ENCODE peak calls at places on chromosomes 16 and 17, in seven cellular contexts. M, B, Z, U, W, O and S are unnamed samples.

GRCh38 chr17:40563371-40564052 is 1.8 kb downstream of the CCR7 start:
- DNase-seq in M (no peak), B (no peak), Z (no peak), U (no peak), W (no peak), O (no peak), S (no peak)

GRCh38 chr17:68776451-68776850 is 175.3 kb upstream of the FAM20A start:
- DNase-seq in M (no peak), B (no peak), Z (no peak), U (no peak), W (no peak), O (no peak), S (no peak)

GRCh38 chr16:22235839-22236745 is 30.0 kb downstream of the EEF2K start:
- DNase-seq in M (no peak), B (no peak), Z (no peak), U (no peak), W (peak; percentile 43), O (no peak), S (no peak)

GRCh38 chr16:4570086-4570485 is 13.9 kb downstream of the C16orf96 start:
- DNase-seq in M (no peak), B (no peak), Z (no peak), U (no peak), W (no peak), O (no peak), S (no peak)

GRCh38 chr17:41785091-41785875 is 1.2 kb downstream of the JUP start:
- DNase-seq in M (peak; percentile 36), B (peak; percentile 33), Z (no peak), U (peak; percentile 90), W (no peak), O (no peak), S (no peak)

GRCh38 chr16:82470506-82471196 is 156.1 kb upstream of the CDH13 start:
- DNase-seq in M (no peak), B (no peak), Z (no peak), U (no peak), W (no peak), O (no peak), S (no peak)

GRCh38 chr17:76734080-76734840 is 2.9 kb downstream of the SRSF2 start:
- DNase-seq in M (no peak), B (peak; percentile 35), Z (no peak), U (no peak), W (peak; percentile 45), O (no peak), S (no peak)

GRCh38 chr16:50315346-50315997 is 49.1 kb downstream of the ADCY7 start:
- DNase-seq in M (no peak), B (peak; percentile 13), Z (no peak), U (no peak), W (no peak), O (peak; percentile 29), S (no peak)

GRCh38 chr17:45319239-45319703 is 2.5 kb upstream of the MAP3K14 start:
- DNase-seq in M (no peak), B (no peak), Z (no peak), U (no peak), W (peak; percentile 53), O (no peak), S (no peak)
- H3K4me1 ChIP-seq in M (peaks cover 49% of the 10 kb centered on the region), B (peaks cover 10% of the 10 kb centered on the region), Z (peaks cover 2% of the 10 kb centered on the region), U (peaks cover 25% of the 10 kb centered on the region), W (peaks cover 51% of the 10 kb centered on the region), O (peaks cover 2% of the 10 kb centered on the region), S (peaks cover 43% of the 10 kb centered on the region)

DNA sequence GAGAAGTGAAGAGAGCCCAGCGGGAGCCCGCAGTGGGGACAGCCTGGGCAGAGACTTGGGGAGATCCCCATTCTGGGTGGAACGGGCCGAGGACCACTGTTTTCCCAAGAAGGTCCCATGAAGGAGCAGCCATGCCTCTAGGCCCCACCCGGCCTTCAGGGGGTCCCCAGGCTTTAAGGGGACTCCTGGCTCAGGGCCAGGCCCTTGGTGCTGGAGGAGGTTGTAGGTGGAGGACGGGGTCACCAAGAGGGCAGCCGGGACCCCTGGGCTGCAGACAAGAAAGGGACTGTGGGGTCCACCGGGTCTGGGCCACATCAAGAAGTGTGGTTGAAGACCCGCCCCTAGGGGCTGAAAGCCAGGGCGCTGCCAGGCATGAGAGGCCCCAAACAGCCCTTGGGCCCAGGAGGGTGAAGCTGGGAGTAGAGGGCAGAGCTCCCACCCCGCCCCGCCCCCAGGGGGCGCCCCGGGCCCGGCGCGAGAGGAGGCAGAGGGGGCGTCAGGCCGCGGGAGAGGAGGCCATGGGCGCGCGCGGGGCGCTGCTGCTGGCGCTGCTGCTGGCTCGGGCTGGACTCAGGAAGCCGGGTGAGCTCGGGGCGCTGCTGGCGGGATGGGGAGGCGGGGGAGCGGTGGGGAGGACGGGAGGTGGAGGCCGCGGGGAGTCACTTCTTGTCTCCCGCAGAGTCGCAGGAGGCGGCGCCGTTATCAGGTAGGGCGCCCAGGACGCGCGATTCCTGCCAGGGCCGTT is at the start of gene PRSS21:
- DNase-seq in M (peak; percentile 94), B (no peak), Z (peak; percentile 61), U (no peak), W (no peak), O (peak; percentile 31), S (peak; percentile 87)
- H3K4me3 ChIP-seq in M (peak within 1 kb of the TSS; percentile 82), B (peak within 1 kb of the TSS; percentile 32), Z (no peak within 1 kb of the TSS), U (no peak within 1 kb of the TSS), W (no peak within 1 kb of the TSS), O (no peak within 1 kb of the TSS), S (peak within 1 kb of the TSS; percentile 10)

GRCh38 chr16:89057738-89058137 is 35.9 kb upstream of the ACSF3 start:
- DNase-seq in M (no peak), B (no peak), Z (no peak), U (no peak), W (no peak), O (no peak), S (peak; percentile 61)

GRCh38 chr16:89061086-89061485 is 32.6 kb upstream of the ACSF3 start:
- DNase-seq in M (no peak), B (no peak), Z (no peak), U (no peak), W (no peak), O (no peak), S (no peak)

GRCh38 chr16:89056592-89056991 is 37.1 kb upstream of the ACSF3 start:
- DNase-seq in M (no peak), B (no peak), Z (no peak), U (no peak), W (no peak), O (no peak), S (peak; percentile 55)

GRCh38 chr16:89060207-89060794 is 33.4 kb upstream of the ACSF3 start:
- DNase-seq in M (no peak), B (peak; percentile 66), Z (no peak), U (no peak), W (no peak), O (no peak), S (no peak)

GRCh38 chr16:89058812-89059211 is 34.8 kb upstream of the ACSF3 start:
- DNase-seq in M (no peak), B (no peak), Z (no peak), U (no peak), W (no peak), O (no peak), S (no peak)
- H3K4me1 ChIP-seq in M (peaks cover 69% of the 10 kb centered on the region), B (no peaks in the 10 kb centered on the region), Z (no peaks in the 10 kb centered on the region), U (peaks cover 7% of the 10 kb centered on the region), W (no peaks in the 10 kb centered on the region), O (no peaks in the 10 kb centered on the region), S (no peaks in the 10 kb centered on the region)

GRCh38 chr16:317583-317982 is 34.6 kb downstream of the PDIA2 start:
- DNase-seq in M (no peak), B (no peak), Z (no peak), U (no peak), W (no peak), O (no peak), S (no peak)
- H3K4me3 ChIP-seq in M (no peak overlapping the region), B (no peak overlapping the region), Z (no peak overlapping the region), U (peak overlapping the region; percentile 36), W (no peak overlapping the region), O (no peak overlapping the region), S (no peak overlapping the region)

GRCh38 chr16:23899869-23900268 is 64.1 kb downstream of the PRKCB start:
- DNase-seq in M (no peak), B (no peak), Z (no peak), U (no peak), W (no peak), O (no peak), S (no peak)

GRCh38 chr16:23898682-23899430 is 63.1 kb downstream of the PRKCB start:
- DNase-seq in M (no peak), B (no peak), Z (no peak), U (no peak), W (no peak), O (no peak), S (no peak)

GRCh38 chr16:23895052-23895451 is 59.3 kb downstream of the PRKCB start:
- DNase-seq in M (no peak), B (no peak), Z (no peak), U (no peak), W (no peak), O (no peak), S (no peak)

GRCh38 chr16:23893976-23894375 is 58.2 kb downstream of the PRKCB start:
- DNase-seq in M (no peak), B (no peak), Z (no peak), U (no peak), W (no peak), O (no peak), S (no peak)

GRCh38 chr16:23896832-23897821 is 61.3 kb downstream of the PRKCB start:
- DNase-seq in M (no peak), B (no peak), Z (no peak), U (no peak), W (no peak), O (no peak), S (no peak)
- H3K4me1 ChIP-seq in M (peaks cover 7% of the 10 kb centered on the region), B (no peaks in the 10 kb centered on the region), Z (no peaks in the 10 kb centered on the region), U (no peaks in the 10 kb centered on the region), W (no peaks in the 10 kb centered on the region), O (no peaks in the 10 kb centered on the region), S (no peaks in the 10 kb centered on the region)

DNA sequence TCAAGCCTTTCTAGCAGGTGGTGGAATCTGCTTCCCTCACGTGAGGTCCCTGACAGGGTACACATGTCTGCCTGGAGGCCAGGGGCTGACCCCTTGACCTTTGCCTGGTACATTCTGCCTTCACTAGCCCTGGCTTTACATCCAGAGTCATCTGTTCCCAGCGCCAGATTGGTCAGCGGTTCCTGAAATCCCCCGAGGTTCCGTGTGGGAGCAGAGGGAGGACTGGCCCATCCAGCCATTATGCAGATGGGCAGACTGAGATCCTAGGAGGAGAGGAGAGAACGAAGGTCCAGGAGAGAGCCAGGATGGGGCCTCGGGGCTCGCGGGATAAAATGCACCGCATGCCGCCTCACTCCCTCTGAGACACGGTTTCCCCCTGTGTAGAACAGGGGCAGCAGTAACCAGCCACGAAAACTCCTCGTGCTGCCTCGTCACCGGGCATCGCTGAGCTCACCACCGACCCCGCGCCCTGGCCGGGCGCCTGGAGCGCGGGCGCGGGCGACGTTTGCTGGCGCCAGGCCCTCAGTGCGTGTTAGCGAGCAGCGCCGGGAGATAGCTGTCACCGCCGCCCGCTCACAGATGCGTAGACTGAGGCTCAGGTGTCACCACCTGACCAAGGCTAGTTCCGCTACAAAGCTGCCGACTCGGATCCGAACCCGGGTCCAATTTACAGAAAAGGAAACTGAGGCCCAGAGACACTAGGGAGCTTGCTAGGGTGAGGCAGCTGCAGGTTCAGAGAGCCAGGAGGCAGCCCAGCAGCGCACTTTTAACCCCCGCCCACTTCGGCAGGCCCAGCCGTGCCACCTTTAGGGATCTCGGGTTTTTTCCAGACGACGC is 811 bp upstream of the MAP2K3 start:
- DNase-seq in M (no peak), B (no peak), Z (peak; percentile 77), U (no peak), W (no peak), O (peak; percentile 70), S (peak; percentile 90)
- H3K4me3 ChIP-seq in M (peak overlapping the region; percentile 68), B (peak overlapping the region; percentile 95), Z (peak overlapping the region; percentile 86), U (peak overlapping the region; percentile 77), W (peak overlapping the region; percentile 78), O (peak overlapping the region; percentile 52), S (peak overlapping the region; percentile 97)